ENCODE peak calls at places on chromosomes 16 and 17, in ten cellular contexts. One of them, this sample, is unnamed. For H3K9me3, the result is how much of the 10 kb centered on the place peaks cover.

GRCh38 chr17:74210191-74211140 is 2.9 kb upstream of the TTYH2 start:
- DNase-seq in AG04450: no peak
- DNase-seq in right lobe of liver: peak
- DNase-seq in left lung: peak
- DNase-seq in CD8-positive, alpha-beta memory T cell: peak
- DNase-seq in cardiac muscle cell: peak
- DNase-seq in sigmoid colon: peak
- DNase-seq in heart right ventricle: peak
- DNase-seq in HCT116: peak
- DNase-seq in neuronal stem cell: peak
- DNase-seq in this sample: peak

GRCh38 chr17:9120471-9120870 is 99.2 kb downstream of the NTN1 start:
- DNase-seq in right lobe of liver: no peak
- DNase-seq in AG04450: no peak
- DNase-seq in cardiac muscle cell: no peak
- DNase-seq in sigmoid colon: peak
- DNase-seq in heart right ventricle: no peak
- DNase-seq in CD8-positive, alpha-beta memory T cell: no peak
- DNase-seq in left lung: no peak
- DNase-seq in neuronal stem cell: no peak
- DNase-seq in HCT116: peak
- DNase-seq in this sample: no peak

GRCh38 chr16:67770371-67770991 is 35.9 kb downstream of the RANBP10 start:
- DNase-seq in AG04450: no peak
- DNase-seq in right lobe of liver: peak
- DNase-seq in sigmoid colon: no peak
- DNase-seq in neuronal stem cell: no peak
- DNase-seq in left lung: no peak
- DNase-seq in cardiac muscle cell: peak
- DNase-seq in heart right ventricle: no peak
- DNase-seq in HCT116: no peak
- DNase-seq in CD8-positive, alpha-beta memory T cell: no peak
- DNase-seq in this sample: no peak

GRCh38 chr16:31071861-31072260 is 2.2 kb downstream of the ZNF668 start:
- DNase-seq in heart right ventricle: no peak
- DNase-seq in HCT116: no peak
- DNase-seq in sigmoid colon: no peak
- DNase-seq in CD8-positive, alpha-beta memory T cell: no peak
- DNase-seq in AG04450: no peak
- DNase-seq in neuronal stem cell: no peak
- DNase-seq in right lobe of liver: no peak
- DNase-seq in cardiac muscle cell: peak
- DNase-seq in left lung: no peak
- DNase-seq in this sample: no peak

GRCh38 chr16:89921699-89922476 is 1.3 kb upstream of the TUBB3 start:
- DNase-seq in left lung: peak
- DNase-seq in sigmoid colon: peak
- DNase-seq in AG04450: peak
- DNase-seq in cardiac muscle cell: peak
- DNase-seq in right lobe of liver: peak
- DNase-seq in neuronal stem cell: peak
- DNase-seq in CD8-positive, alpha-beta memory T cell: no peak
- DNase-seq in heart right ventricle: peak
- DNase-seq in HCT116: peak
- DNase-seq in this sample: no peak

GRCh38 chr16:4679156-4679853 is 14.1 kb upstream of the NUDT16L1 start:
- DNase-seq in heart right ventricle: no peak
- DNase-seq in right lobe of liver: peak
- DNase-seq in left lung: no peak
- DNase-seq in HCT116: no peak
- DNase-seq in cardiac muscle cell: no peak
- DNase-seq in AG04450: no peak
- DNase-seq in CD8-positive, alpha-beta memory T cell: no peak
- DNase-seq in sigmoid colon: no peak
- DNase-seq in neuronal stem cell: no peak
- DNase-seq in this sample: no peak

GRCh38 chr17:2414665-2415064 is 13.8 kb upstream of the MNT start:
- DNase-seq in cardiac muscle cell: no peak
- DNase-seq in right lobe of liver: no peak
- DNase-seq in heart right ventricle: no peak
- DNase-seq in HCT116: no peak
- DNase-seq in sigmoid colon: no peak
- DNase-seq in CD8-positive, alpha-beta memory T cell: no peak
- DNase-seq in neuronal stem cell: no peak
- DNase-seq in AG04450: no peak
- DNase-seq in left lung: no peak
- DNase-seq in this sample: no peak

GRCh38 chr17:31877911-31878702 is 19.1 kb upstream of the COPRS start:
- DNase-seq in HCT116: no peak
- DNase-seq in left lung: no peak
- DNase-seq in AG04450: no peak
- DNase-seq in sigmoid colon: no peak
- DNase-seq in heart right ventricle: no peak
- DNase-seq in right lobe of liver: no peak
- DNase-seq in CD8-positive, alpha-beta memory T cell: no peak
- DNase-seq in cardiac muscle cell: no peak
- DNase-seq in neuronal stem cell: no peak
- DNase-seq in this sample: no peak

GRCh38 chr16:87274808-87275207 is 42.4 kb downstream of the C16orf95 start:
- DNase-seq in sigmoid colon: peak
- DNase-seq in neuronal stem cell: no peak
- DNase-seq in CD8-positive, alpha-beta memory T cell: no peak
- DNase-seq in HCT116: no peak
- DNase-seq in heart right ventricle: no peak
- DNase-seq in AG04450: no peak
- DNase-seq in right lobe of liver: no peak
- DNase-seq in cardiac muscle cell: peak
- DNase-seq in left lung: no peak
- DNase-seq in this sample: no peak

GRCh38 chr16:52316241-52316640 is 230.7 kb downstream of the TOX3 start:
- DNase-seq in sigmoid colon: no peak
- DNase-seq in heart right ventricle: no peak
- DNase-seq in HCT116: no peak
- DNase-seq in CD8-positive, alpha-beta memory T cell: no peak
- DNase-seq in cardiac muscle cell: no peak
- DNase-seq in neuronal stem cell: no peak
- DNase-seq in left lung: no peak
- DNase-seq in AG04450: no peak
- DNase-seq in right lobe of liver: no peak
- DNase-seq in this sample: no peak

GRCh38 chr16:911101-911500 is 59.7 kb downstream of the LMF1 start:
- DNase-seq in neuronal stem cell: no peak
- DNase-seq in cardiac muscle cell: no peak
- DNase-seq in left lung: no peak
- DNase-seq in HCT116: no peak
- DNase-seq in CD8-positive, alpha-beta memory T cell: no peak
- DNase-seq in AG04450: no peak
- DNase-seq in heart right ventricle: no peak
- DNase-seq in sigmoid colon: no peak
- DNase-seq in right lobe of liver: no peak
- DNase-seq in this sample: no peak

GRCh38 chr16:71869089-71869488 is 14.9 kb downstream of the ZNF821 start:
- DNase-seq in cardiac muscle cell: no peak
- DNase-seq in CD8-positive, alpha-beta memory T cell: no peak
- DNase-seq in HCT116: no peak
- DNase-seq in neuronal stem cell: no peak
- DNase-seq in left lung: no peak
- DNase-seq in heart right ventricle: no peak
- DNase-seq in AG04450: no peak
- DNase-seq in right lobe of liver: no peak
- DNase-seq in sigmoid colon: no peak
- DNase-seq in this sample: no peak

GRCh38 chr17:2050246-2050866 is 4.5 kb upstream of the HIC1 start:
- DNase-seq in sigmoid colon: peak
- DNase-seq in cardiac muscle cell: peak
- DNase-seq in AG04450: no peak
- DNase-seq in left lung: peak
- DNase-seq in HCT116: peak
- DNase-seq in heart right ventricle: no peak
- DNase-seq in right lobe of liver: peak
- DNase-seq in neuronal stem cell: peak
- DNase-seq in CD8-positive, alpha-beta memory T cell: peak
- DNase-seq in this sample: peak

GRCh38 chr17:50603340-50603739 is 31.3 kb upstream of the ABCC3 start:
- DNase-seq in cardiac muscle cell: no peak
- DNase-seq in heart right ventricle: no peak
- DNase-seq in sigmoid colon: no peak
- DNase-seq in CD8-positive, alpha-beta memory T cell: no peak
- DNase-seq in right lobe of liver: no peak
- DNase-seq in neuronal stem cell: no peak
- DNase-seq in left lung: no peak
- DNase-seq in HCT116: no peak
- DNase-seq in AG04450: no peak
- DNase-seq in this sample: no peak

GRCh38 chr17:77501101-77501566 is 360.4 kb downstream of the SEC14L1 start:
- DNase-seq in left lung: no peak
- DNase-seq in sigmoid colon: peak
- DNase-seq in cardiac muscle cell: peak
- DNase-seq in HCT116: no peak
- DNase-seq in right lobe of liver: no peak
- DNase-seq in AG04450: no peak
- DNase-seq in heart right ventricle: no peak
- DNase-seq in neuronal stem cell: no peak
- DNase-seq in CD8-positive, alpha-beta memory T cell: no peak
- DNase-seq in this sample: peak

DNA sequence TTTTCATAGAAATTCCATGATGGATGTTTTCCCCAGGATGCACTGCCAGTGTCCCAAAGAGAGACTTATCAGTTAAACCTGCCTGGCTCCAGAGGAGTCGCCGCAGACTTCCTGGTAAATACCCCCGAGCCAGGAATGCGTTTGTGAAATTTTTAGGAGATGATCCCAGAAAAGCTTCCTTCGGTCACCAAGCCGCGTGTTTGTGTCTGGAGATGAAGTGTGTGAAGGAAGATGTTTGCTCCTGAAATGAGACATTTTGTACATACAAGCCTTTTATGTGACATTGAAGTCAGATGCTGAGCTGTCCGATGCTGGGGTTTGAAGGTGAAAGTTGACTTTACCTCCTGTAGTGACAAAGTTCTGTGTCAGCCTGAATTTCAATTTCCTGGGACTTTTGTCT is 188.7 kb downstream of the MSI2 start:
- DNase-seq in cardiac muscle cell: no peak
- DNase-seq in neuronal stem cell: no peak
- DNase-seq in AG04450: no peak
- DNase-seq in heart right ventricle: no peak
- DNase-seq in right lobe of liver: no peak
- DNase-seq in left lung: no peak
- DNase-seq in HCT116: no peak
- DNase-seq in sigmoid colon: no peak
- DNase-seq in CD8-positive, alpha-beta memory T cell: no peak
- DNase-seq in this sample: no peak
- H3K4me3 ChIP-seq in cardiac muscle cell: no peak
- H3K4me3 ChIP-seq in neuronal stem cell: no peak
- H3K4me3 ChIP-seq in AG04450: no peak
- H3K4me3 ChIP-seq in heart right ventricle: no peak
- H3K4me3 ChIP-seq in right lobe of liver: no peak
- H3K4me3 ChIP-seq in left lung: no peak
- H3K4me3 ChIP-seq in HCT116: no peak
- H3K4me3 ChIP-seq in sigmoid colon: no peak
- H3K4me3 ChIP-seq in CD8-positive, alpha-beta memory T cell: no peak
- H3K4me3 ChIP-seq in this sample: no peak

GRCh38 chr17:38868095-38868967 is 1.5 kb upstream of the LASP1 start:
- DNase-seq in left lung: peak
- DNase-seq in heart right ventricle: peak
- DNase-seq in sigmoid colon: peak
- DNase-seq in right lobe of liver: peak
- DNase-seq in neuronal stem cell: no peak
- DNase-seq in cardiac muscle cell: peak
- DNase-seq in CD8-positive, alpha-beta memory T cell: no peak
- DNase-seq in HCT116: no peak
- DNase-seq in AG04450: no peak
- DNase-seq in this sample: no peak
- H3K9me3 ChIP-seq in left lung: under half
- H3K9me3 ChIP-seq in heart right ventricle: under half
- H3K9me3 ChIP-seq in sigmoid colon: under half
- H3K9me3 ChIP-seq in right lobe of liver: under half
- H3K9me3 ChIP-seq in neuronal stem cell: under half
- H3K9me3 ChIP-seq in cardiac muscle cell: under half
- H3K9me3 ChIP-seq in CD8-positive, alpha-beta memory T cell: under half
- H3K9me3 ChIP-seq in HCT116: under half
- H3K9me3 ChIP-seq in AG04450: under half
- H3K9me3 ChIP-seq in this sample: under half

GRCh38 chr16:82653550-82654511 is 27.1 kb downstream of the CDH13 start:
- DNase-seq in AG04450: peak
- DNase-seq in HCT116: peak
- DNase-seq in neuronal stem cell: no peak
- DNase-seq in left lung: no peak
- DNase-seq in cardiac muscle cell: peak
- DNase-seq in CD8-positive, alpha-beta memory T cell: peak
- DNase-seq in sigmoid colon: peak
- DNase-seq in right lobe of liver: no peak
- DNase-seq in heart right ventricle: no peak
- DNase-seq in this sample: peak
- H3K4me3 ChIP-seq in AG04450: peak
- H3K4me3 ChIP-seq in HCT116: peak
- H3K4me3 ChIP-seq in neuronal stem cell: no peak
- H3K4me3 ChIP-seq in left lung: no peak
- H3K4me3 ChIP-seq in cardiac muscle cell: no peak
- H3K4me3 ChIP-seq in CD8-positive, alpha-beta memory T cell: no peak
- H3K4me3 ChIP-seq in sigmoid colon: no peak
- H3K4me3 ChIP-seq in right lobe of liver: no peak
- H3K4me3 ChIP-seq in heart right ventricle: no peak
- H3K4me3 ChIP-seq in this sample: peak

GRCh38 chr17:83150369-83151055 is 71.1 kb downstream of the METRNL start:
- DNase-seq in sigmoid colon: no peak
- DNase-seq in right lobe of liver: no peak
- DNase-seq in HCT116: no peak
- DNase-seq in left lung: no peak
- DNase-seq in heart right ventricle: no peak
- DNase-seq in CD8-positive, alpha-beta memory T cell: no peak
- DNase-seq in cardiac muscle cell: no peak
- DNase-seq in AG04450: no peak
- DNase-seq in neuronal stem cell: no peak
- DNase-seq in this sample: no peak

GRCh38 chr17:83151442-83152220 is 72.2 kb downstream of the METRNL start:
- DNase-seq in neuronal stem cell: no peak
- DNase-seq in sigmoid colon: peak
- DNase-seq in heart right ventricle: no peak
- DNase-seq in left lung: no peak
- DNase-seq in CD8-positive, alpha-beta memory T cell: no peak
- DNase-seq in AG04450: no peak
- DNase-seq in HCT116: no peak
- DNase-seq in right lobe of liver: no peak
- DNase-seq in cardiac muscle cell: no peak
- DNase-seq in this sample: no peak

GRCh38 chr17:83149761-83150251 is 70.4 kb downstream of the METRNL start:
- DNase-seq in sigmoid colon: peak
- DNase-seq in HCT116: no peak
- DNase-seq in AG04450: no peak
- DNase-seq in left lung: no peak
- DNase-seq in right lobe of liver: no peak
- DNase-seq in cardiac muscle cell: no peak
- DNase-seq in heart right ventricle: no peak
- DNase-seq in neuronal stem cell: no peak
- DNase-seq in CD8-positive, alpha-beta memory T cell: no peak
- DNase-seq in this sample: no peak

GRCh38 chr17:83152221-83152744 is 72.9 kb downstream of the METRNL start:
- DNase-seq in right lobe of liver: no peak
- DNase-seq in HCT116: no peak
- DNase-seq in cardiac muscle cell: no peak
- DNase-seq in neuronal stem cell: no peak
- DNase-seq in AG04450: no peak
- DNase-seq in CD8-positive, alpha-beta memory T cell: no peak
- DNase-seq in sigmoid colon: peak
- DNase-seq in left lung: no peak
- DNase-seq in heart right ventricle: no peak
- DNase-seq in this sample: no peak

GRCh38 chr17:83151056-83151441 is 71.6 kb downstream of the METRNL start:
- DNase-seq in cardiac muscle cell: no peak
- DNase-seq in sigmoid colon: no peak
- DNase-seq in neuronal stem cell: no peak
- DNase-seq in left lung: no peak
- DNase-seq in AG04450: no peak
- DNase-seq in heart right ventricle: no peak
- DNase-seq in CD8-positive, alpha-beta memory T cell: no peak
- DNase-seq in right lobe of liver: no peak
- DNase-seq in HCT116: no peak
- DNase-seq in this sample: no peak
- H3K9me3 ChIP-seq in cardiac muscle cell: under half
- H3K9me3 ChIP-seq in sigmoid colon: under half
- H3K9me3 ChIP-seq in neuronal stem cell: under half
- H3K9me3 ChIP-seq in left lung: under half
- H3K9me3 ChIP-seq in AG04450: under half
- H3K9me3 ChIP-seq in heart right ventricle: under half
- H3K9me3 ChIP-seq in CD8-positive, alpha-beta memory T cell: under half
- H3K9me3 ChIP-seq in right lobe of liver: under half
- H3K9me3 ChIP-seq in HCT116: under half
- H3K9me3 ChIP-seq in this sample: under half